ENCODE peak calls at places on chromosomes 6 and 20, in nine cellular contexts. One of them, this sample, is unnamed.

GRCh38 chr6:149334682-149335160 is 17.2 kb downstream of the TAB2 start:
- DNase-seq in WERI-Rb-1: no peak
- DNase-seq in CD4-positive, alpha-beta T cell: no peak
- DNase-seq in ureter: no peak
- DNase-seq in stimulated activated effector memory CD8-positive, alpha-beta T cell treated with anti-CD3 and anti-CD28 coated beads, Interleukin-12 subunit alpha, Interleukin-12 subunit beta, amount 100 ng/mL, for 72 hours: no peak
- DNase-seq in CD8-positive, alpha-beta T cell: no peak
- DNase-seq in NCI-H1048: no peak
- DNase-seq in DMS53: no peak
- DNase-seq in neuronal stem cell: no peak
- DNase-seq in this sample: no peak

GRCh38 chr6:44297063-44298038 is 15.8 kb downstream of the AARS2 start:
- DNase-seq in WERI-Rb-1: peak; percentile 73
- DNase-seq in CD4-positive, alpha-beta T cell: peak; percentile 33
- DNase-seq in ureter: no peak
- DNase-seq in stimulated activated effector memory CD8-positive, alpha-beta T cell treated with anti-CD3 and anti-CD28 coated beads, Interleukin-12 subunit alpha, Interleukin-12 subunit beta, amount 100 ng/mL, for 72 hours: no peak
- DNase-seq in CD8-positive, alpha-beta T cell: peak; percentile 50
- DNase-seq in NCI-H1048: no peak
- DNase-seq in DMS53: peak; percentile 72
- DNase-seq in neuronal stem cell: peak; percentile 51
- DNase-seq in this sample: peak; percentile 72

GRCh38 chr6:159134701-159135364 is 34.4 kb upstream of the FNDC1 start:
- DNase-seq in WERI-Rb-1: peak; percentile 71
- DNase-seq in CD4-positive, alpha-beta T cell: peak; percentile 73
- DNase-seq in ureter: peak; percentile 70
- DNase-seq in stimulated activated effector memory CD8-positive, alpha-beta T cell treated with anti-CD3 and anti-CD28 coated beads, Interleukin-12 subunit alpha, Interleukin-12 subunit beta, amount 100 ng/mL, for 72 hours: peak; percentile 90
- DNase-seq in CD8-positive, alpha-beta T cell: peak; percentile 78
- DNase-seq in NCI-H1048: no peak
- DNase-seq in DMS53: peak; percentile 67
- DNase-seq in neuronal stem cell: peak; percentile 54
- DNase-seq in this sample: peak; percentile 57

GRCh38 chr20:21189761-21190523 is 64.1 kb downstream of the KIZ start:
- DNase-seq in WERI-Rb-1: no peak
- DNase-seq in CD4-positive, alpha-beta T cell: no peak
- DNase-seq in ureter: no peak
- DNase-seq in stimulated activated effector memory CD8-positive, alpha-beta T cell treated with anti-CD3 and anti-CD28 coated beads, Interleukin-12 subunit alpha, Interleukin-12 subunit beta, amount 100 ng/mL, for 72 hours: no peak
- DNase-seq in CD8-positive, alpha-beta T cell: no peak
- DNase-seq in NCI-H1048: no peak
- DNase-seq in DMS53: no peak
- DNase-seq in neuronal stem cell: peak; percentile 78
- DNase-seq in this sample: no peak

GRCh38 chr20:13677241-13677640 is 38.5 kb upstream of the TASP1 start:
- DNase-seq in WERI-Rb-1: no peak
- DNase-seq in CD4-positive, alpha-beta T cell: no peak
- DNase-seq in ureter: no peak
- DNase-seq in stimulated activated effector memory CD8-positive, alpha-beta T cell treated with anti-CD3 and anti-CD28 coated beads, Interleukin-12 subunit alpha, Interleukin-12 subunit beta, amount 100 ng/mL, for 72 hours: no peak
- DNase-seq in CD8-positive, alpha-beta T cell: no peak
- DNase-seq in NCI-H1048: no peak
- DNase-seq in DMS53: no peak
- DNase-seq in neuronal stem cell: no peak
- DNase-seq in this sample: no peak

GRCh38 chr20:49484180-49485140 is 2.0 kb upstream of the KCNB1 start:
- DNase-seq in WERI-Rb-1: peak; percentile 91
- DNase-seq in CD4-positive, alpha-beta T cell: peak; percentile 38
- DNase-seq in ureter: peak; percentile 81
- DNase-seq in stimulated activated effector memory CD8-positive, alpha-beta T cell treated with anti-CD3 and anti-CD28 coated beads, Interleukin-12 subunit alpha, Interleukin-12 subunit beta, amount 100 ng/mL, for 72 hours: peak; percentile 86
- DNase-seq in CD8-positive, alpha-beta T cell: peak; percentile 50
- DNase-seq in NCI-H1048: peak; percentile 28
- DNase-seq in DMS53: peak; percentile 95
- DNase-seq in neuronal stem cell: peak; percentile 84
- DNase-seq in this sample: peak; percentile 81

GRCh38 chr6:109024784-109025183 is 69.9 kb downstream of the SESN1 start:
- DNase-seq in WERI-Rb-1: no peak
- DNase-seq in CD4-positive, alpha-beta T cell: no peak
- DNase-seq in ureter: no peak
- DNase-seq in stimulated activated effector memory CD8-positive, alpha-beta T cell treated with anti-CD3 and anti-CD28 coated beads, Interleukin-12 subunit alpha, Interleukin-12 subunit beta, amount 100 ng/mL, for 72 hours: no peak
- DNase-seq in CD8-positive, alpha-beta T cell: no peak
- DNase-seq in NCI-H1048: no peak
- DNase-seq in DMS53: no peak
- DNase-seq in neuronal stem cell: no peak
- DNase-seq in this sample: no peak

GRCh38 chr6:68575765-68576439 is 59.2 kb upstream of the ADGRB3 start:
- DNase-seq in WERI-Rb-1: peak; percentile 7
- DNase-seq in CD4-positive, alpha-beta T cell: no peak
- DNase-seq in ureter: no peak
- DNase-seq in stimulated activated effector memory CD8-positive, alpha-beta T cell treated with anti-CD3 and anti-CD28 coated beads, Interleukin-12 subunit alpha, Interleukin-12 subunit beta, amount 100 ng/mL, for 72 hours: no peak
- DNase-seq in CD8-positive, alpha-beta T cell: no peak
- DNase-seq in NCI-H1048: no peak
- DNase-seq in DMS53: peak; percentile 95
- DNase-seq in neuronal stem cell: no peak
- DNase-seq in this sample: no peak

GRCh38 chr20:25508083-25508770 is 77.1 kb downstream of the NINL start:
- DNase-seq in WERI-Rb-1: no peak
- DNase-seq in CD4-positive, alpha-beta T cell: no peak
- DNase-seq in ureter: no peak
- DNase-seq in stimulated activated effector memory CD8-positive, alpha-beta T cell treated with anti-CD3 and anti-CD28 coated beads, Interleukin-12 subunit alpha, Interleukin-12 subunit beta, amount 100 ng/mL, for 72 hours: no peak
- DNase-seq in CD8-positive, alpha-beta T cell: no peak
- DNase-seq in NCI-H1048: no peak
- DNase-seq in DMS53: peak; percentile 56
- DNase-seq in neuronal stem cell: no peak
- DNase-seq in this sample: no peak

GRCh38 chr20:56433880-56434255 is 21.8 kb downstream of the CASS4 start:
- DNase-seq in WERI-Rb-1: no peak
- DNase-seq in CD4-positive, alpha-beta T cell: no peak
- DNase-seq in ureter: no peak
- DNase-seq in stimulated activated effector memory CD8-positive, alpha-beta T cell treated with anti-CD3 and anti-CD28 coated beads, Interleukin-12 subunit alpha, Interleukin-12 subunit beta, amount 100 ng/mL, for 72 hours: no peak
- DNase-seq in CD8-positive, alpha-beta T cell: no peak
- DNase-seq in NCI-H1048: no peak
- DNase-seq in DMS53: no peak
- DNase-seq in neuronal stem cell: no peak
- DNase-seq in this sample: no peak

GRCh38 chr6:88586371-88587157 is 376.9 kb downstream of the RNGTT start:
- DNase-seq in WERI-Rb-1: no peak
- DNase-seq in CD4-positive, alpha-beta T cell: no peak
- DNase-seq in ureter: no peak
- DNase-seq in stimulated activated effector memory CD8-positive, alpha-beta T cell treated with anti-CD3 and anti-CD28 coated beads, Interleukin-12 subunit alpha, Interleukin-12 subunit beta, amount 100 ng/mL, for 72 hours: no peak
- DNase-seq in CD8-positive, alpha-beta T cell: no peak
- DNase-seq in NCI-H1048: no peak
- DNase-seq in DMS53: no peak
- DNase-seq in neuronal stem cell: no peak
- DNase-seq in this sample: no peak

GRCh38 chr6:128208851-128209580 is 308.2 kb upstream of the THEMIS start:
- DNase-seq in WERI-Rb-1: no peak
- DNase-seq in CD4-positive, alpha-beta T cell: no peak
- DNase-seq in ureter: no peak
- DNase-seq in stimulated activated effector memory CD8-positive, alpha-beta T cell treated with anti-CD3 and anti-CD28 coated beads, Interleukin-12 subunit alpha, Interleukin-12 subunit beta, amount 100 ng/mL, for 72 hours: no peak
- DNase-seq in CD8-positive, alpha-beta T cell: no peak
- DNase-seq in NCI-H1048: no peak
- DNase-seq in DMS53: no peak
- DNase-seq in neuronal stem cell: no peak
- DNase-seq in this sample: no peak